ENCODE peak calls at places on chromosomes 3 and 15, in four cellular contexts. Y is K562, E is GM12878, K is HepG2. Q is an unnamed sample.

GRCh38 chr3:43105224-43105596 is 669 bp downstream of the POMGNT2 start:
- DNase-seq in Y (peak), E (no peak), K (no peak), Q (peak)

GRCh38 chr3:86967062-86967461 is 23.9 kb downstream of the VGLL3 start:
- DNase-seq in K (no peak), Y (no peak), E (no peak), Q (no peak)

GRCh38 chr15:73386886-73387506 is 18.2 kb upstream of the HCN4 start:
- DNase-seq in E (no peak), Y (no peak), K (no peak), Q (no peak)

GRCh38 chr3:185656321-185656840 is 70.3 kb downstream of the SENP2 start:
- DNase-seq in E (no peak), Y (no peak), K (no peak), Q (no peak)

GRCh38 chr3:52099006-52099405 is 42.6 kb upstream of the DUSP7 start:
- DNase-seq in Y (no peak), E (no peak), K (peak), Q (no peak)

GRCh38 chr3:13088020-13089006 is 15.1 kb upstream of the IQSEC1 start:
- DNase-seq in E (no peak), Y (no peak), K (no peak), Q (no peak)

GRCh38 chr3:15368561-15369135 is 36.3 kb upstream of the SH3BP5 start:
- DNase-seq in K (no peak), E (no peak), Y (no peak), Q (no peak)

GRCh38 chr15:70584441-70584837 is 178.9 kb downstream of the UACA start:
- DNase-seq in K (no peak), Y (no peak), E (no peak), Q (no peak)

GRCh38 chr3:143402602-143403001 is 283.0 kb downstream of the CHST2 start:
- DNase-seq in E (no peak), K (no peak), Y (no peak), Q (no peak)

GRCh38 chr3:69014022-69014580 is 617 bp upstream of the EOGT start:
- DNase-seq in E (peak), Y (no peak), K (no peak), Q (no peak)

GRCh38 chr3:114685053-114685630 is 391.3 kb downstream of the TIGIT start:
- DNase-seq in K (no peak), E (no peak), Y (no peak), Q (no peak)

GRCh38 chr15:82176528-82176927 is 86.0 kb downstream of the EFL1 start:
- DNase-seq in E (no peak), Y (no peak), K (no peak), Q (no peak)

GRCh38 chr3:40843851-40844548 is 319.2 kb downstream of the ZNF621 start:
- DNase-seq in E (no peak), Y (no peak), K (peak), Q (no peak)

GRCh38 chr3:170745211-170745718 is 124.7 kb downstream of the RPL22L1 start:
- DNase-seq in Y (no peak), K (no peak), E (no peak), Q (no peak)

GRCh38 chr3:32175607-32176197 is 62.8 kb upstream of the CMTM8 start:
- DNase-seq in E (no peak), Y (peak), K (peak), Q (peak)

GRCh38 chr3:105647047-105647446 is 221.8 kb downstream of the CBLB start:
- DNase-seq in E (no peak), Y (peak), K (peak), Q (no peak)

GRCh38 chr3:102087236-102087635 is 237.9 kb downstream of the NFKBIZ start:
- DNase-seq in Y (no peak), E (no peak), K (no peak), Q (no peak)

GRCh38 chr3:30073622-30074021 is 532.8 kb upstream of the TGFBR2 start:
- DNase-seq in K (no peak), E (no peak), Y (no peak), Q (no peak)

GRCh38 chr3:40780801-40781406 is 256.1 kb downstream of the ZNF621 start:
- DNase-seq in K (no peak), Y (no peak), E (no peak), Q (no peak)

GRCh38 chr3:143849854-143850549 is 1.7 kb upstream of the SLC9A9 start:
- DNase-seq in Y (no peak), E (peak), K (no peak), Q (no peak)

GRCh38 chr3:135453333-135453732 is 512.2 kb upstream of the PPP2R3A start:
- DNase-seq in K (no peak), E (no peak), Y (no peak), Q (no peak)

GRCh38 chr15:31280037-31280830 is 46.4 kb upstream of the KLF13 start:
- DNase-seq in E (no peak), K (peak), Y (no peak), Q (no peak)

GRCh38 chr15:90560229-90560771 is 30.6 kb downstream of the CRTC3 start:
- DNase-seq in Y (peak), K (no peak), E (no peak), Q (no peak)

GRCh38 chr15:63856711-63857458 is 23.1 kb upstream of the HERC1 start:
- DNase-seq in Y (no peak), K (no peak), E (no peak), Q (no peak)

GRCh38 chr3:112900088-112900487 is 53.4 kb upstream of the CD200R1L start:
- DNase-seq in E (no peak), Y (no peak), K (no peak), Q (no peak)

GRCh38 chr15:78102741-78103140 is 10.4 kb downstream of the SH2D7 start:
- DNase-seq in K (no peak), Y (no peak), E (no peak), Q (no peak)

GRCh38 chr3:183178833-183179549 is 16.5 kb upstream of the LAMP3 start:
- DNase-seq in K (no peak), Y (peak), E (no peak), Q (peak)

GRCh38 chr15:63124506-63124905 is 2.8 kb downstream of the LACTB start:
- DNase-seq in Y (no peak), K (no peak), E (no peak), Q (no peak)

GRCh38 chr3:61589856-61590255 is 28.5 kb downstream of the PTPRG start:
- DNase-seq in Y (peak), K (no peak), E (no peak), Q (no peak)

GRCh38 chr15:92141607-92142006 is 252.1 kb upstream of the ST8SIA2 start:
- DNase-seq in Y (no peak), E (no peak), K (no peak), Q (no peak)

GRCh38 chr3:158486200-158486599 is 84.8 kb upstream of the MLF1 start:
- DNase-seq in E (no peak), Y (no peak), K (no peak), Q (no peak)

GRCh38 chr3:170429050-170429449 is 10.4 kb downstream of the CLDN11 start:
- DNase-seq in Y (no peak), E (no peak), K (peak), Q (no peak)

GRCh38 chr15:44028349-44028748 is 166.7 kb downstream of the FRMD5 start:
- DNase-seq in E (no peak), Y (peak), K (no peak), Q (no peak)
- TF ChIP-seq TARDBP in E (no peak), Y (no peak), K (no peak), Q (no peak)

GRCh38 chr3:6717026-6717943 is 143.6 kb upstream of the GRM7 start:
- DNase-seq in K (no peak), E (peak), Y (no peak), Q (no peak)
- TF ChIP-seq TARDBP in K (no peak), E (no peak), Y (no peak), Q (no peak)

GRCh38 chr15:29849716-29850115 is 27.4 kb upstream of the TJP1 start:
- DNase-seq in E (no peak), K (no peak), Y (no peak), Q (no peak)
- TF ChIP-seq TARDBP in E (no peak), K (no peak), Y (no peak), Q (no peak)

GRCh38 chr15:20341901-20342605 is 199.5 kb downstream of the GOLGA6L6 start:
- DNase-seq in E (no peak), K (no peak), Y (no peak), Q (no peak)
- TF ChIP-seq TARDBP in E (no peak), K (no peak), Y (no peak), Q (no peak)

GRCh38 chr3:100400424-100400781 is 486 bp downstream of the TOMM70 start:
- DNase-seq in E (no peak), K (peak), Y (peak), Q (peak)
- TF ChIP-seq TARDBP in E (no peak), K (no peak), Y (no peak), Q (no peak)

GRCh38 chr3:24237971-24238767 is 256.5 kb downstream of the THRB start:
- DNase-seq in K (peak), E (peak), Y (peak), Q (peak)
- TF ChIP-seq TARDBP in K (no peak), E (no peak), Y (no peak), Q (no peak)

GRCh38 chr15:35705885-35706590 is 160.1 kb upstream of the DPH6 start:
- DNase-seq in Y (peak), K (no peak), E (no peak), Q (no peak)
- TF ChIP-seq TARDBP in Y (no peak), K (no peak), E (no peak), Q (no peak)

DNA sequence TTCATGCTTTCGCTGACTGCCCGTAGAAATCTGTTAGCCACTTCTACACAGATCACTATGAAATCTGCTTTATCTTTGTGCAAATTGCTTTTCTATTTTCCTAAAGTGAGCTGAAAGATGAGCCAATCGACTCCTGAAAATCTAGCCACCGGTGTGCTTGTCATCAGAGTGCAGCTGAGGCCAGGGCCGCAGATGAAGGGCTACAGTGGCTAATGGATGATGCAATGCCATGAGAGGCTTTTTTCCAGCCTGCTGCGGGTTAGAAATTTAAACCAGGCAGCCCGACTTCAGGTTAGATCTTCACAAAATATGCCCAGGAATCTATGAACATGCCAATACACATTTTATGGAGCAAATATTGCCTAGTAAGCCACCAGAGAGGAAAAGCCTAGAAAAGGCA is 948.2 kb upstream of the CFAP20DC start:
- DNase-seq in K (no peak), E (no peak), Y (peak), Q (peak)
- TF ChIP-seq TARDBP in K (no peak), E (no peak), Y (no peak), Q (no peak)

GRCh38 chr3:193996641-193997089 is 139.3 kb upstream of the HES1 start:
- DNase-seq in E (no peak), K (no peak), Y (no peak), Q (no peak)
- TF ChIP-seq TARDBP in E (no peak), K (no peak), Y (no peak), Q (no peak)

GRCh38 chr15:25848325-25848724 is 14.8 kb downstream of the ATP10A start:
- DNase-seq in K (no peak), Y (no peak), E (no peak), Q (no peak)

GRCh38 chr15:25848769-25849430 is 14.2 kb downstream of the ATP10A start:
- DNase-seq in Y (no peak), E (no peak), K (no peak), Q (no peak)

GRCh38 chr15:25847066-25847465 is 16.1 kb downstream of the ATP10A start:
- DNase-seq in Y (no peak), E (no peak), K (no peak), Q (no peak)

GRCh38 chr15:25850154-25851111 is 12.7 kb downstream of the ATP10A start:
- DNase-seq in E (peak), K (peak), Y (peak), Q (peak)

DNA sequence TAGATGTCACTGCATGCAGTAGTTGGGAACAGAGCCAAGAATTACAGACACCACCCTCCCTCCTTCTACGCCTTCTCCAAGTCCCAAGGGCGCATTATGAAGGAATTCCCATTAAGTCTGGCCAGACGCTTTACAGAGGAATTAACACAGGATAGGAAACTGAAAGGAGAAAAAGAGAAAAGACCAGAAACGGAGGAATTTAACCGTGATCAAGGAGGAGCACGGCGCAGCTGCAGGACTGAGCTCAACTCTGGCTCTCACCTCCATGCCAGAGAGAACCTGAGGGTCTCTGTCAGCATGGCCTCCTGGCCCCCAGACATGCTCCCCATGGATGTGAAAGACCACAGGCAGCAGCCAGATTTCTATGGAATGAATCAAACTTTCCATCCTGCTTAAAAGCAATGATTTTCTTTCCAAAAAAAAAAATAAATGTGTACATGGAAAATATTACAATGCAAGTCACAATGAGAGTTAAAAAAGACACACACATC is 13.7 kb downstream of the ATP10A start:
- DNase-seq in Y (no peak), K (no peak), E (no peak), Q (no peak)
- TF ChIP-seq TARDBP in Y (no peak), K (no peak), E (no peak), Q (no peak)